ENCODE peak calls at places on chromosomes 13 and 19, in four cellular contexts. U, N, M and J are unnamed samples.

GRCh38 chr13:109281017-109281416 is 505.4 kb downstream of the IRS2 start:
- DNase-seq in U (no peak), N (no peak), M (no peak), J (no peak)

GRCh38 chr19:38556521-38557174 is 61.1 kb downstream of the MAP4K1 start:
- DNase-seq in U (peak; percentile 4), N (no peak), M (no peak), J (no peak)

GRCh38 chr13:51764184-51765141 is 39.5 kb downstream of the DHRS12 start:
- DNase-seq in U (no peak), N (no peak), M (peak; percentile 83), J (peak; percentile 58)

GRCh38 chr19:11031421-11032070 is 57.7 kb upstream of the LDLR start:
- DNase-seq in U (no peak), N (no peak), M (no peak), J (no peak)

GRCh38 chr19:47421844-47422395 is 2.6 kb upstream of the MEIS3 start:
- DNase-seq in U (no peak), N (no peak), M (no peak), J (no peak)

GRCh38 chr19:23762884-23763711 is 4.4 kb upstream of the ZNF681 start:
- DNase-seq in U (peak; percentile 88), N (peak; percentile 93), M (peak; percentile 94), J (peak; percentile 82)

GRCh38 chr19:34482380-34483250 is 1.1 kb downstream of the WTIP start:
- DNase-seq in U (peak; percentile 80), N (no peak), M (peak; percentile 83), J (peak; percentile 40)

GRCh38 chr19:9474975-9475374 is 23.4 kb downstream of the ZNF560 start:
- DNase-seq in U (no peak), N (no peak), M (no peak), J (no peak)

GRCh38 chr13:71864981-71865857 is 1.8 kb downstream of the DACH1 start:
- DNase-seq in U (peak; percentile 86), N (peak; percentile 66), M (peak; percentile 83), J (peak; percentile 54)

GRCh38 chr19:15200575-15201364 is at the start of gene NOTCH3:
- DNase-seq in U (peak; percentile 80), N (no peak), M (peak; percentile 77), J (peak; percentile 47)

GRCh38 chr13:91058066-91058465 is 289.4 kb upstream of the MIR17HG start:
- DNase-seq in U (no peak), N (no peak), M (no peak), J (no peak)

GRCh38 chr19:49061445-49061844 is 3.2 kb downstream of the NTF4 start:
- DNase-seq in U (no peak), N (no peak), M (no peak), J (no peak)

GRCh38 chr19:29277107-29277506 is 64.2 kb upstream of the UQCRFS1 start:
- DNase-seq in U (no peak), N (peak; percentile 31), M (no peak), J (no peak)

GRCh38 chr13:26425439-26426358 is 131.8 kb upstream of the WASF3 start:
- DNase-seq in U (no peak), N (no peak), M (peak; percentile 68), J (no peak)

GRCh38 chr13:20159646-20160345 is 1.1 kb downstream of the GJA3 start:
- DNase-seq in U (no peak), N (no peak), M (no peak), J (no peak)

GRCh38 chr13:94646904-94647303 is 45.2 kb downstream of the GPR180 start:
- DNase-seq in U (no peak), N (no peak), M (no peak), J (no peak)

GRCh38 chr13:45872574-45872973 is 21.0 kb upstream of the SIAH3 start:
- DNase-seq in U (no peak), N (no peak), M (no peak), J (no peak)

GRCh38 chr13:73417012-73417615 is 358.3 kb downstream of the KLF5 start:
- DNase-seq in U (peak; percentile 21), N (no peak), M (no peak), J (no peak)

GRCh38 chr19:46016426-46017094 is 6.3 kb downstream of the PGLYRP1 start:
- DNase-seq in U (peak; percentile 95), N (peak; percentile 91), M (peak; percentile 89), J (peak; percentile 80)

GRCh38 chr19:531753-532571 is at the start of gene CDC34:
- DNase-seq in U (no peak), N (no peak), M (no peak), J (no peak)

GRCh38 chr13:110702591-110703526 is 3.1 kb downstream of the CARS2 start:
- DNase-seq in U (no peak), N (no peak), M (no peak), J (no peak)
- H3K4me1 ChIP-seq in U (peaks cover 14% of the 10 kb centered on the region), N (peaks cover 33% of the 10 kb centered on the region), M (peaks cover 14% of the 10 kb centered on the region), J (peaks cover 16% of the 10 kb centered on the region)

GRCh38 chr13:98771838-98772611 is 19.6 kb upstream of the SLC15A1 start:
- DNase-seq in U (peak; percentile 53), N (no peak), M (no peak), J (no peak)
- H3K4me1 ChIP-seq in U (no peaks in the 10 kb centered on the region), N (no peaks in the 10 kb centered on the region), M (no peaks in the 10 kb centered on the region), J (no peaks in the 10 kb centered on the region)

GRCh38 chr19:54451997-54452396 is 3.0 kb downstream of the LENG8 start:
- DNase-seq in U (peak; percentile 77), N (no peak), M (peak; percentile 74), J (no peak)
- H3K4me1 ChIP-seq in U (peaks cover 29% of the 10 kb centered on the region), N (peaks cover 34% of the 10 kb centered on the region), M (peaks cover 20% of the 10 kb centered on the region), J (peaks cover 44% of the 10 kb centered on the region)

DNA sequence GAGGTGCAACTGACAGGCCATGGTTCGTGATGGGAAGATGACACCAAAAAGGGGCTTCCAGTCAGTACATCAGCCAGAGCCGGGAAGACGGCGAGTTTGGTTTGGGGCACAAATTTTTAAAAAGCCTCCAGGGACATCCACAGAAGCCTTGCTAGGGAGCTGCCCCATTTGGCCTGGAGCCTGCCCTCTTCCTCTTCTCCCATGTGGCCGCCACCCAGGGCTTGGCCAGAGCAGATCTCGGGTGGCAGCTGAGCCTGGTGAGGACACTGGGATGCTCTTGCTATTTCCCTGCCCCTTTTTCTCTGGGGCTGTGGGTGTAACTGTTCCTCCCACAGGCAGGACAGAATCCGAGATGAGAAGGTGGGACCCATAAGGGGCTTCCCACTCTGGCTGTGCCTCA is 8.2 kb downstream of the ETFB start:
- DNase-seq in U (no peak), N (no peak), M (no peak), J (no peak)
- H3K4me1 ChIP-seq in U (no peaks in the 10 kb centered on the region), N (peaks cover 7% of the 10 kb centered on the region), M (no peaks in the 10 kb centered on the region), J (no peaks in the 10 kb centered on the region)

DNA sequence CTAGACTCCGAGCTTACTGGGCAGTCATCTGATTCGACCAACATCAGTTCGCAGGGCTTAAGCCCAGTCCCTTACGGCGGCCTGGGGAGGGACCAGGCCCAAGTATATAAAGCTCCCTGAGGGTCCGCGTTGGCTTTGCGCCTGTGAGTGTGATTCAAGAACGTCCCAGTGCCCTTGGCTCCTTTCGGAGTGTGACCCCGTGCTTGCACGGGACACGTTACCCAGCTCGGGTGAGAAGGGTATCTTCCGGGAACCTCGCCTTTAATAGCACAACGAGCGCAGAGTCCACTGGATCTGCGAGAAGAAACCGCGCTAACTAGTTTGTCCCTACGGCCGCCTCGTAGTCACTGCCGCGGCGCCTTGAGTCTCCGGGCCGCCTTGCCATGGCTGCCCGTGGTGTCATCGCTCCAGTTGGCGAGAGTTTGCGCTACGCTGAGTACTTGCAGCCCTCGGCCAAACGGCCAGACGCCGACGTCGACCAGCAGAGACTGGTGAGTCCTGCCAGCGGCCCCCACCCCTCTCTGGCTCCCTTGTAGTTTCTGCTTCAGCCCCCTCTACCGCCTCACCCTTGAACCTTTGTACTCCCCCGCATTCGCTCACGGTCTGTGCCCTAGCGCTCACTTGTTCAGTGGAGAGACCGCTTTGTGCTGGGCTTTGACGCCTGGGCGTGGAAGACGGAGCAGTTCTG is at the start of gene DNAJC15:
- DNase-seq in U (peak; percentile 91), N (peak; percentile 93), M (peak; percentile 91), J (peak; percentile 93)
- H3K4me1 ChIP-seq in U (peaks cover 3% of the 10 kb centered on the region), N (peaks cover 24% of the 10 kb centered on the region), M (no peaks in the 10 kb centered on the region), J (peaks cover 37% of the 10 kb centered on the region)

GRCh38 chr13:97325738-97326137 is 103.6 kb downstream of the MBNL2 start:
- DNase-seq in U (no peak), N (no peak), M (no peak), J (no peak)
- H3K4me1 ChIP-seq in U (peaks cover 3% of the 10 kb centered on the region), N (peaks cover 17% of the 10 kb centered on the region), M (peaks cover 6% of the 10 kb centered on the region), J (peaks cover 92% of the 10 kb centered on the region)

DNA sequence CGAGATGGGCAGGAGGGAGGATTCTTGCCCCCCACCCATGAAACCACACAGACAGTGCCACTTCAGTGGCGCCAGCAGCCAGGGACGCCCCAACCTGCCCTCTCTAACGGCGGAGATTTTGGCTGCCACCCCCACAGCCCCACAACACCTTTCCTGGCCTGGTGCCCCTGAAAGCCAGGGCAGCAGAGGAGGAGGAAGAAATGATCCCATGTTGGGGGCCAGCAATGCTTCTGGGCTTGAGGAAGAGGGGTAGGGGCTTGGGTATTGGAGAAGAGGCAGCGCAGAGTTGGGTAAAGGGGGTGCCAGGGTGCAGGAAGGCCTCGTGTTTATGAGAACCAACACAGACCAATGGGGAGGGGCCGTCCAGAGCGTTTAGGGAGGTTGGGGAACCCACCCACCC is 1.7 kb downstream of the MLLT1 start:
- DNase-seq in U (no peak), N (no peak), M (no peak), J (no peak)
- H3K4me1 ChIP-seq in U (peaks cover 46% of the 10 kb centered on the region), N (peaks cover 61% of the 10 kb centered on the region), M (peaks cover 44% of the 10 kb centered on the region), J (peaks cover 59% of the 10 kb centered on the region)

GRCh38 chr13:32754179-32754578 is 167.9 kb downstream of the PDS5B start:
- DNase-seq in U (no peak), N (no peak), M (no peak), J (no peak)
- H3K4me1 ChIP-seq in U (no peaks in the 10 kb centered on the region), N (no peaks in the 10 kb centered on the region), M (no peaks in the 10 kb centered on the region), J (no peaks in the 10 kb centered on the region)

GRCh38 chr19:16364231-16364865 is 39.7 kb downstream of the KLF2 start:
- DNase-seq in U (peak; percentile 55), N (no peak), M (peak; percentile 78), J (no peak)
- H3K4me1 ChIP-seq in U (no peaks in the 10 kb centered on the region), N (peaks cover 25% of the 10 kb centered on the region), M (peaks cover 24% of the 10 kb centered on the region), J (peaks cover 2% of the 10 kb centered on the region)